ENCODE peak calls at places on chromosomes 4 and X, in six cellular contexts. L is kidney; Z is tibial artery; X is CD4-positive, alpha-beta memory T cell; E is bronchial epithelial cell; M is CD4-positive, CD25-positive, alpha-beta regulatory T cell. W is an unnamed sample. For H3K36me3, the result is how much of the 10 kb centered on the place peaks cover.

GRCh38 chrX:139120760-139121159 is 409.2 kb upstream of the FGF13 start:
- DNase-seq in Z (no peak), E (peak), M (no peak), L (no peak), X (no peak), W (no peak)

GRCh38 chr4:163191999-163192398 is 25.3 kb upstream of the NAF1 start:
- DNase-seq in Z (no peak), X (no peak), L (no peak), M (no peak), E (peak), W (no peak)

GRCh38 chr4:140056015-140056414 is 98.0 kb downstream of the MAML3 start:
- DNase-seq in M (no peak), X (no peak), Z (no peak), L (no peak), E (no peak), W (no peak)

GRCh38 chrX:129230850-129231512 is 292.3 kb downstream of the SMARCA1 start:
- DNase-seq in L (no peak), X (no peak), M (no peak), Z (no peak), E (no peak), W (no peak)

GRCh38 chrX:41334866-41335589 is 1.1 kb downstream of the DDX3X start:
- DNase-seq in L (peak), X (peak), E (no peak), M (no peak), Z (peak), W (peak)

GRCh38 chr4:152032722-152033131 is 271.9 kb upstream of the GATB start:
- DNase-seq in L (no peak), X (no peak), E (peak), M (no peak), Z (peak), W (no peak)

GRCh38 chr4:107951551-107951950 is 20.2 kb downstream of the CYP2U1 start:
- DNase-seq in L (no peak), Z (no peak), X (no peak), M (no peak), E (peak), W (no peak)

GRCh38 chr4:186554485-186554884 is 882 bp downstream of the MTNR1A start:
- DNase-seq in X (no peak), E (peak), Z (no peak), L (no peak), M (no peak), W (no peak)

GRCh38 chrX:74925210-74926088 is at the start of gene NEXMIF:
- DNase-seq in L (peak), Z (no peak), E (peak), X (peak), M (no peak), W (no peak)

GRCh38 chr4:8319731-8320385 is 50.3 kb downstream of the HTRA3 start:
- DNase-seq in Z (no peak), L (peak), X (no peak), M (no peak), E (peak), W (peak)

GRCh38 chr4:151439320-151439719 is 30.3 kb downstream of the FHIP1A start:
- DNase-seq in Z (no peak), E (no peak), X (no peak), L (no peak), M (no peak), W (no peak)

GRCh38 chrX:70043685-70044084 is 6.1 kb downstream of the AWAT2 start:
- DNase-seq in M (no peak), E (no peak), X (no peak), L (no peak), Z (no peak), W (no peak)

GRCh38 chr4:98773638-98774037 is 115.2 kb upstream of the TSPAN5 start:
- DNase-seq in X (no peak), L (no peak), E (peak), M (no peak), Z (no peak), W (no peak)

GRCh38 chr4:180057891-180058643 is 2185.1 kb upstream of the TENM3 start:
- DNase-seq in L (peak), E (no peak), X (no peak), M (no peak), Z (no peak), W (peak)

GRCh38 chr4:187307131-187307530 is 583.5 kb upstream of the FAT1 start:
- DNase-seq in M (no peak), E (peak), L (no peak), X (no peak), Z (no peak), W (no peak)

GRCh38 chrX:77003956-77004355 is 443.2 kb upstream of the FGF16 start:
- DNase-seq in L (no peak), X (no peak), E (peak), M (no peak), Z (no peak), W (no peak)

GRCh38 chr4:52643846-52644245 is 15.3 kb downstream of the USP46 start:
- DNase-seq in X (no peak), L (no peak), Z (peak), E (peak), M (no peak), W (peak)

GRCh38 chr4:87193958-87194675 is 26.3 kb downstream of the KLHL8 start:
- DNase-seq in X (no peak), L (no peak), E (no peak), M (no peak), Z (no peak), W (no peak)

GRCh38 chr4:99361268-99361922 is 8.8 kb upstream of the ADH1C start:
- DNase-seq in Z (no peak), E (no peak), L (no peak), M (no peak), X (no peak), W (no peak)

GRCh38 chrX:2662586-2662985 is 28.5 kb upstream of the CD99 start:
- DNase-seq in E (no peak), X (no peak), L (no peak), Z (no peak), M (no peak), W (no peak)

GRCh38 chrX:51837926-51838325 is 55.5 kb upstream of the MAGED1 start:
- DNase-seq in E (no peak), X (no peak), L (no peak), M (no peak), Z (peak), W (peak)

GRCh38 chrX:102659790-102660757 is 8.8 kb downstream of the GPRASP1 start:
- DNase-seq in E (peak), M (peak), L (peak), X (peak), Z (peak), W (peak)

GRCh38 chr4:134216436-134216835 is 14.8 kb upstream of the PABPC4L start:
- DNase-seq in Z (no peak), E (no peak), M (no peak), L (no peak), X (no peak), W (no peak)

GRCh38 chr4:108834787-108835384 is 72.0 kb upstream of the ETNPPL start:
- DNase-seq in L (no peak), Z (no peak), X (no peak), E (peak), M (no peak), W (no peak)

GRCh38 chr4:52873191-52873590 is 11.1 kb downstream of the RASL11B start:
- DNase-seq in Z (no peak), L (no peak), M (no peak), E (no peak), X (no peak), W (no peak)

GRCh38 chr4:22739933-22740332 is 47.2 kb downstream of the GBA3 start:
- DNase-seq in M (no peak), L (peak), E (no peak), X (no peak), Z (no peak), W (no peak)

GRCh38 chr4:166044871-166045270 is 171.8 kb downstream of the TLL1 start:
- DNase-seq in Z (no peak), L (no peak), X (no peak), M (no peak), E (peak), W (no peak)

GRCh38 chr4:139509727-139510410 is 46.1 kb downstream of the SETD7 start:
- DNase-seq in X (no peak), E (peak), Z (no peak), L (no peak), M (no peak), W (no peak)

GRCh38 chr4:4990857-4991540 is 28.3 kb downstream of the CYTL1 start:
- DNase-seq in M (no peak), X (no peak), Z (peak), E (no peak), L (peak), W (peak)

GRCh38 chr4:16253127-16253960 is 27.1 kb upstream of the TAPT1 start:
- DNase-seq in X (no peak), L (no peak), Z (no peak), M (no peak), E (peak), W (no peak)

GRCh38 chrX:70422886-70423336 is at the start of gene GDPD2:
- DNase-seq in E (peak), L (no peak), Z (no peak), X (no peak), M (no peak), W (no peak)

GRCh38 chrX:13763489-13763888 is 28.9 kb downstream of the OFD1 start:
- DNase-seq in M (no peak), E (no peak), X (no peak), Z (peak), L (no peak), W (peak)

GRCh38 chr4:136637071-136637777 is 895.1 kb downstream of the PCDH18 start:
- DNase-seq in Z (no peak), M (no peak), L (no peak), X (no peak), E (no peak), W (no peak)

GRCh38 chr4:182823576-182823975 is 93.6 kb downstream of the DCTD start:
- DNase-seq in M (no peak), E (no peak), X (no peak), Z (no peak), L (no peak), W (no peak)

GRCh38 chr4:114811564-114812360 is 213.2 kb downstream of the UGT8 start:
- DNase-seq in Z (no peak), L (no peak), X (no peak), M (no peak), E (peak), W (no peak)

GRCh38 chr4:36267491-36268254 is 13.7 kb upstream of the DTHD1 start:
- DNase-seq in L (no peak), E (peak), X (no peak), Z (no peak), M (no peak), W (no peak)

GRCh38 chrX:72312311-72312940 is 6.7 kb upstream of the CITED1 start:
- DNase-seq in E (peak), M (no peak), Z (no peak), X (no peak), L (no peak), W (no peak)

GRCh38 chr4:78654809-78655208 is 103.2 kb downstream of the ANXA3 start:
- DNase-seq in Z (no peak), M (no peak), X (no peak), L (no peak), E (no peak), W (no peak)

GRCh38 chrX:38110231-38110630 is 103.9 kb downstream of the SYTL5 start:
- DNase-seq in Z (no peak), E (no peak), X (no peak), L (no peak), M (no peak), W (no peak)
- H3K36me3 ChIP-seq in Z (under half), E (under half), X (under half), L (under half), M (under half), W (under half)

GRCh38 chr4:121823505-121824170 is at the start of gene CCNA2:
- DNase-seq in M (peak), X (peak), L (peak), Z (peak), E (peak), W (peak)
- H3K36me3 ChIP-seq in M (under half), X (under half), L (under half), Z (under half), E (under half), W (under half)

DNA sequence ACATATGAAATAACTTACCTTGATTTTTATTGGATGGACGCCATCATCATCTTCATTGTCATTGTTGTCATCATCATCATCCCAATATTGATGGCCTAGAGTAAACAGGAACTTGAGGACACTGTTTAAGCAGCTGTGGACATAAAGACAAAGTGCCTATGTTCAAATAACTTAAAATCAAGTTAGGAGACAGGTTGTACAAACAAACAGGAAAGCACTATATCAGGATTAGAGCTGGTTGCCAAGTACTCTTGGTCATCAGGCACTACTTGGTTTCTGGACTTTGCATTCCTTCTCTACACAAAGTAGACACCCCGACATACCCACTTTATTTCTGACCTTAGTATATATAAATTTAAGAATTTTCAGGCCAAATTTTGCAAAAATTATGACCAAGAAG is 608.6 kb downstream of the KLHL13 start:
- DNase-seq in M (no peak), X (no peak), E (no peak), Z (no peak), L (no peak), W (no peak)
- H3K36me3 ChIP-seq in M (under half), X (under half), E (under half), Z (under half), L (under half), W (under half)

GRCh38 chr4:3208826-3209225 is 40.1 kb upstream of the MSANTD1 start:
- DNase-seq in Z (no peak), M (no peak), E (no peak), L (peak), X (no peak), W (no peak)
- H3K36me3 ChIP-seq in Z (half or more), M (half or more), E (under half), L (half or more), X (under half), W (under half)

DNA sequence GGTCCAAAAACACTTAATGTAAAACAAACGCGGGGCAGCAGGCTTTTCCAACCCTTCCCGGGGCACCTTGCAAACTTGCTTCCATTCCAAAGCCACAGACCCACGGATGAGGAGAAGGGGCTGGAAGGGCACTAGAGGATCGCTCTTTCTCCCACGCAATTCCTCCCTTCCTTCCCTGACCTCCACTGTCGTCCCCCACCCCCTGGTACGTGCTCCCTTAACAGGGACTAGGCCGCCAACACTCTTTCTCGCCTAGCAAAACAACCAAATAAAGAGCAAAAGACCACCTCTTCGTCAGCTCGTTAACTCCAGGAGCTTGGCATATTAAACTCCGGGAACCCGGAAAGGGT is 3.9 kb downstream of the PITX2 start:
- DNase-seq in Z (no peak), X (no peak), M (no peak), L (no peak), E (no peak), W (no peak)
- H3K36me3 ChIP-seq in Z (under half), X (under half), M (under half), L (under half), E (under half), W (under half)

GRCh38 chr4:7063362-7063761 is 4.5 kb downstream of the GRPEL1 start:
- DNase-seq in X (no peak), L (no peak), M (no peak), Z (peak), E (no peak), W (no peak)
- H3K36me3 ChIP-seq in X (half or more), L (under half), M (half or more), Z (half or more), E (under half), W (half or more)

GRCh38 chrX:48927125-48927524 is 8.3 kb upstream of the PIM2 start:
- DNase-seq in E (no peak), X (no peak), M (no peak), L (no peak), Z (no peak), W (no peak)

GRCh38 chrX:48933757-48934156 is 14.9 kb upstream of the PIM2 start:
- DNase-seq in M (no peak), X (no peak), Z (no peak), E (no peak), L (no peak), W (no peak)

GRCh38 chrX:48924270-48924669 is 5.4 kb upstream of the PIM2 start:
- DNase-seq in L (no peak), Z (no peak), X (no peak), M (no peak), E (no peak), W (no peak)

GRCh38 chrX:48923771-48924170 is 4.9 kb upstream of the PIM2 start:
- DNase-seq in Z (no peak), E (no peak), X (no peak), L (no peak), M (no peak), W (no peak)

GRCh38 chrX:48927736-48928382 is 9.0 kb upstream of the PIM2 start:
- DNase-seq in X (no peak), Z (no peak), M (no peak), E (no peak), L (no peak), W (no peak)
- H3K36me3 ChIP-seq in X (under half), Z (under half), M (under half), E (under half), L (under half), W (under half)

GRCh38 chr4:25704516-25704915 is 48.9 kb downstream of the SLC34A2 start:
- DNase-seq in X (no peak), E (no peak), Z (no peak), M (no peak), L (no peak), W (no peak)
- H3K36me3 ChIP-seq in X (under half), E (under half), Z (under half), M (under half), L (under half), W (under half)